ENCODE peak calls at places on chromosome X, in four cellular contexts. One of them, this sample, is unnamed.

GRCh38 chrX:66919280-66919832 is 280.5 kb upstream of the EDA2R start:
- DNase-seq in AG09309: no peak
- DNase-seq in upper lobe of right lung: no peak
- DNase-seq in lower leg skin: no peak
- DNase-seq in this sample: no peak

GRCh38 chrX:134679226-134679625 is 21.0 kb upstream of the PLAC1 start:
- DNase-seq in AG09309: no peak
- DNase-seq in upper lobe of right lung: no peak
- DNase-seq in lower leg skin: no peak
- DNase-seq in this sample: peak

GRCh38 chrX:47797084-47797483 is 39.6 kb upstream of the ZNF81 start:
- DNase-seq in AG09309: no peak
- DNase-seq in upper lobe of right lung: no peak
- DNase-seq in lower leg skin: no peak
- DNase-seq in this sample: no peak

GRCh38 chrX:2391869-2392606 is 108.7 kb downstream of the DHRSX start:
- DNase-seq in AG09309: peak
- DNase-seq in upper lobe of right lung: no peak
- DNase-seq in lower leg skin: peak
- DNase-seq in this sample: peak

GRCh38 chrX:153887385-153887784 is 1.4 kb upstream of the L1CAM start:
- DNase-seq in AG09309: no peak
- DNase-seq in upper lobe of right lung: no peak
- DNase-seq in lower leg skin: no peak
- DNase-seq in this sample: no peak

GRCh38 chrX:11968470-11968869 is 169.8 kb upstream of the FRMPD4 start:
- DNase-seq in AG09309: no peak
- DNase-seq in upper lobe of right lung: no peak
- DNase-seq in lower leg skin: no peak
- DNase-seq in this sample: no peak

GRCh38 chrX:129980043-129980442 is 2.4 kb upstream of the BCORL1 start:
- DNase-seq in AG09309: no peak
- DNase-seq in upper lobe of right lung: peak
- DNase-seq in lower leg skin: peak
- DNase-seq in this sample: no peak

GRCh38 chrX:103904301-103904700 is 58.1 kb upstream of the TMSB15B start:
- DNase-seq in AG09309: no peak
- DNase-seq in upper lobe of right lung: no peak
- DNase-seq in lower leg skin: no peak
- DNase-seq in this sample: no peak

GRCh38 chrX:150018931-150019331 is 80.6 kb upstream of the EOLA2 start:
- DNase-seq in AG09309: peak
- DNase-seq in upper lobe of right lung: no peak
- DNase-seq in lower leg skin: no peak
- DNase-seq in this sample: no peak

GRCh38 chrX:56800307-56800706 is 71.3 kb downstream of the NBDY start:
- DNase-seq in AG09309: no peak
- DNase-seq in upper lobe of right lung: no peak
- DNase-seq in lower leg skin: peak
- DNase-seq in this sample: no peak

GRCh38 chrX:43733699-43734098 is 77.6 kb downstream of the MAOA start:
- DNase-seq in AG09309: no peak
- DNase-seq in upper lobe of right lung: no peak
- DNase-seq in lower leg skin: no peak
- DNase-seq in this sample: no peak

GRCh38 chrX:38558681-38559080 is 2.7 kb upstream of the TSPAN7 start:
- DNase-seq in AG09309: no peak
- DNase-seq in upper lobe of right lung: no peak
- DNase-seq in lower leg skin: no peak
- DNase-seq in this sample: no peak

GRCh38 chrX:3541336-3541735 is 172.1 kb downstream of the PRKX start:
- DNase-seq in AG09309: no peak
- DNase-seq in upper lobe of right lung: no peak
- DNase-seq in lower leg skin: peak
- DNase-seq in this sample: no peak

GRCh38 chrX:3545901-3546300 is 167.5 kb downstream of the PRKX start:
- DNase-seq in AG09309: no peak
- DNase-seq in upper lobe of right lung: no peak
- DNase-seq in lower leg skin: peak
- DNase-seq in this sample: no peak

DNA sequence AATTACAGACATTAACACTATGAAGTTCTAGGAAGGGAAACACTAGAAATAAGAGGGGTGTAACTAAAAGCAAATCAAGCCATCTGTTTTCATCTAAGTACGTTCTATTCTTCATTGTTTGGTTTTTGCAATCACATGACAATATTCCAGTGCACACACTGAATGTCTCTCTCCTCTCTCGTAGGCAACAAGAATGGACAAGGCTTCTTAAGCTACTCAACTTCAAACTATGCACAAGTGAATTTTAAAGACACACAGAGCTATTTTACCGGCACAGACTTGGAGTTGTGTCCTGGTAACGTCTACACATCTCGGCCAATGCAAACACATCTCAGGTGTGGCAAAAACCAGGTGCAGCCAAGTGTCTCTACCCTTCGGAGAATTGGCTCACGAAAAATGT is 173.3 kb downstream of the PRKX start:
- DNase-seq in AG09309: no peak
- DNase-seq in upper lobe of right lung: no peak
- DNase-seq in lower leg skin: no peak
- DNase-seq in this sample: no peak
- H3K4me3 ChIP-seq in AG09309: no peak
- H3K4me3 ChIP-seq in upper lobe of right lung: no peak
- H3K4me3 ChIP-seq in lower leg skin: no peak
- H3K4me3 ChIP-seq in this sample: no peak

DNA sequence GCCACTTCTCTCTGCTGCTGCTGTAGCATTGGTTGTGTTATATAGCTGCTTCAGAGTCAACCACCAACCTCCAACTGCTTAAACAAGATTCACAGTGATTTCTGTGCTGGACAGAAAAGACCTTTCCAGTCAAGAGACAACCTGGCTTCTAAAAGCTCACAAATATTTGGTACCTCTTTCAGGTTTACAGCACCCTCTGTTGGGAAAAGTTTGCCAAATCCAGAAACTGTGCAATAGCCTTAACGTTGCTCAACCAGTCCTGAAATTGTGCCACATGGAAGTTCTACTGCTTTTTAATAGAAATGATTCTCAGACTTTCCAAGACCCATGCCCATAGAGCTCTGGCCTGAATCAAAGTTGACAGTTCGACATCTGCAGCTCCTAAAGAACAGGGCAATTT is 842.1 kb upstream of the HTR2C start:
- DNase-seq in AG09309: no peak
- DNase-seq in upper lobe of right lung: no peak
- DNase-seq in lower leg skin: no peak
- DNase-seq in this sample: peak
- TF ChIP-seq CTCF in AG09309: no peak
- TF ChIP-seq CTCF in upper lobe of right lung: no peak
- TF ChIP-seq CTCF in lower leg skin: no peak
- TF ChIP-seq CTCF in this sample: no peak

DNA sequence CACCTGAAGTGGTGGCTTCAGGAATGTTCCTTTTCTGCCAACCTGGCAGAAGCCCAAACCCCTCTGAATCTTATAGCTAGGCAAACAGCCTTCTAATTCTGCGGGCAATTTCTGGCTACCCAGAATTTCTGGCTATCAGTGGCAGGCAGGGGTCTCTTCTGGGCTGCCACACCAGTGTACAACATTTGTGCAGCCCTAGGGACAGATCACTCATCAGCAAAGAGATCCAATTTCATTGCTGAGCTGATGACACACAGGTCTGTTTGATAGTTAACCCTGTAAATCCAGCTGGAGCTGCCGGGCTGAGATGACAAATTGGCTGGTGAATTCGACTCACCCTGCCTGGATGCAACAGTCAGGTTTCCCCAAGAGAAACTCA is 2.4 kb downstream of the MID1 start:
- DNase-seq in AG09309: no peak
- DNase-seq in upper lobe of right lung: no peak
- DNase-seq in lower leg skin: no peak
- DNase-seq in this sample: peak
- H3K4me3 ChIP-seq in AG09309: peak
- H3K4me3 ChIP-seq in upper lobe of right lung: peak
- H3K4me3 ChIP-seq in lower leg skin: no peak
- H3K4me3 ChIP-seq in this sample: peak

DNA sequence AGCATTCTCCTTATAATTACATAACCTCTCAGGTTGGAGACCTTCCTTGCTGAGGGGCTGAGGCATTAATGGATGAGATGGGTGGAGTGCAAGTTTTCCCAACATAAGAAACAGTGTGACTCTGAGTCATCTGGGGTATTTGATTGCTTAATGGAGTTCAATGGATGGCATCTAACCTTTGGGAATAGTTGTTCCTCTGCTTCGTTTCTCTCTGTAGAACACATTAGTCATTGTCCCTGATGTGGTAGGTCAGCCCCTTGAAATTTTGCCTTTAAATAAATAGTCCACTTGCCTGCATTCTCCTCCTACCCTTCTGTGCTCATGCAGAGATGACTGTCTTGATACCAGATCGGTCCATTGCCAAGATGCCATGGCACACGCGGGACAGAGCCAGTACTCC is 38.6 kb downstream of the SLITRK2 start:
- DNase-seq in AG09309: no peak
- DNase-seq in upper lobe of right lung: no peak
- DNase-seq in lower leg skin: no peak
- DNase-seq in this sample: no peak
- TF ChIP-seq CTCF in AG09309: no peak
- TF ChIP-seq CTCF in upper lobe of right lung: no peak
- TF ChIP-seq CTCF in lower leg skin: no peak
- TF ChIP-seq CTCF in this sample: no peak

GRCh38 chrX:71913156-71913950 is 2.7 kb downstream of the NHSL2 start:
- DNase-seq in AG09309: no peak
- DNase-seq in upper lobe of right lung: no peak
- DNase-seq in lower leg skin: no peak
- DNase-seq in this sample: no peak

GRCh38 chrX:71911023-71911730 is 532 bp downstream of the NHSL2 start:
- DNase-seq in AG09309: no peak
- DNase-seq in upper lobe of right lung: no peak
- DNase-seq in lower leg skin: no peak
- DNase-seq in this sample: no peak

GRCh38 chrX:71910526-71911022 is at the start of gene NHSL2:
- DNase-seq in AG09309: no peak
- DNase-seq in upper lobe of right lung: no peak
- DNase-seq in lower leg skin: no peak
- DNase-seq in this sample: no peak

GRCh38 chrX:71911731-71912050 is 1.0 kb downstream of the NHSL2 start:
- DNase-seq in AG09309: no peak
- DNase-seq in upper lobe of right lung: no peak
- DNase-seq in lower leg skin: no peak
- DNase-seq in this sample: no peak

DNA sequence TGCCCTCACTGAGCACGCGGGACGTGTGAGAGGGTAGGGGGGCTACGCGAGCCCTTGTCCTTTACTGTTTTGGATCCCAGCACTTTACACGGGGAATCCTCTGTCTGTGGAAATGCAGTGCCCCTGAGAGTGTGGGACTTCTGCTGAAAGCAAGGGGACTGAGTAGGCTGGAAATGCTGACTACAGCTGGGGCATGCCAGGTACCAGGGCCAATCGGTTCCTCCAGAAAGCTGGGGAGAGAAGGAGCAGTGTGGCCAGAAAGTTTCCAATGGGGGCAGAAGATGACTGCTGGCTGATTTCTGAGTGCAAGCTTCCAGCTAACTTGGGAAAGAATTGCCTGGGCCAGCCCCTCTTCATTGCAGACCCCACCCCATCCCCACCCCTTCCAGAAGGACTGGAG is 1.5 kb downstream of the NHSL2 start:
- DNase-seq in AG09309: no peak
- DNase-seq in upper lobe of right lung: no peak
- DNase-seq in lower leg skin: no peak
- DNase-seq in this sample: no peak
- H3K4me3 ChIP-seq in AG09309: peak
- H3K4me3 ChIP-seq in upper lobe of right lung: peak
- H3K4me3 ChIP-seq in lower leg skin: no peak
- H3K4me3 ChIP-seq in this sample: no peak

DNA sequence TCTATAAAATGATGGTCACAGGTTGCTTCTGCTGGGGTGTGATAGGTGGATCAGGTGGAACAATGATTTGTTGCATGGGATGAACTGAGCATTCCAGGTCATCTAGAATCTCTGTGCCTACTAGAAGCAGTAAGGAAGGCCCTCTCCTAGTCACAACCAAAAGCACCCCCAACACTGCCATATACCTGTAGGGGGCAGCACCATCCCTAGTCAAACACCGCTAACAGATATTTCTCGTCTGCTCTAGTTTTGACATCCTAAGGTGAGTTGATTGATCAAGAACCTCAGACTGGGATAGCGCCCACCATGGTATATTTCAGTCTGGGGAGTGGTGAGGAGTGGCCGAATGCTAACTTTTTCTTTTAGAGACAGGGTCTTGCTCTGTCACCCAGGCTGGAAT is 160.2 kb downstream of the NHS start:
- DNase-seq in AG09309: no peak
- DNase-seq in upper lobe of right lung: no peak
- DNase-seq in lower leg skin: peak
- DNase-seq in this sample: no peak
- TF ChIP-seq CTCF in AG09309: peak
- TF ChIP-seq CTCF in upper lobe of right lung: peak
- TF ChIP-seq CTCF in lower leg skin: no peak
- TF ChIP-seq CTCF in this sample: peak

This sample was measured in astrocyte of the spinal cord.